ENCODE peak calls at places on chromosome 4, in four cellular contexts. N is cardiac fibroblast, Y is suprapubic skin, T is Peyer's patch. A is an unnamed sample.

GRCh38 chr4:168475745-168476144 is 4.5 kb downstream of the DDX60L start:
- DNase-seq in N (peak; percentile 35), Y (no peak), T (no peak), A (no peak)

GRCh38 chr4:101791189-101791572 is 651 bp downstream of the BANK1 start:
- DNase-seq in N (no peak), Y (no peak), T (peak; percentile 65), A (no peak)

GRCh38 chr4:108940086-108941033 is 177.5 kb upstream of the ETNPPL start:
- DNase-seq in N (no peak), Y (no peak), T (no peak), A (no peak)

GRCh38 chr4:27048350-27049100 is 187.9 kb downstream of the STIM2 start:
- DNase-seq in N (peak; percentile 51), Y (no peak), T (no peak), A (no peak)

GRCh38 chr4:41214158-41215146 is at the start of gene APBB2:
- DNase-seq in N (peak; percentile 97), Y (peak; percentile 94), T (peak; percentile 93), A (peak; percentile 93)

GRCh38 chr4:2501034-2501594 is 32.2 kb downstream of the RNF4 start:
- DNase-seq in N (no peak), Y (no peak), T (no peak), A (no peak)

GRCh38 chr4:123952530-123953274 is 556.1 kb downstream of the SPRY1 start:
- DNase-seq in N (peak; percentile 76), Y (no peak), T (no peak), A (no peak)

GRCh38 chr4:169051331-169051730 is 41.3 kb upstream of the CBR4 start:
- DNase-seq in N (no peak), Y (no peak), T (no peak), A (no peak)

GRCh38 chr4:78288327-78288726 is 231.2 kb downstream of the FRAS1 start:
- DNase-seq in N (peak; percentile 35), Y (no peak), T (no peak), A (no peak)

GRCh38 chr4:8819421-8820177 is 52.0 kb downstream of the HMX1 start:
- DNase-seq in N (no peak), Y (peak; percentile 37), T (no peak), A (no peak)

GRCh38 chr4:89026542-89026941 is 30.4 kb downstream of the FAM13A start:
- DNase-seq in N (no peak), Y (no peak), T (no peak), A (no peak)

GRCh38 chr4:184143770-184144564 is 73.7 kb downstream of the ENPP6 start:
- DNase-seq in N (no peak), Y (no peak), T (no peak), A (no peak)

GRCh38 chr4:87559090-87559837 is 30.1 kb upstream of the SPARCL1 start:
- DNase-seq in N (no peak), Y (no peak), T (peak; percentile 56), A (no peak)

GRCh38 chr4:186190456-186191265 is 706 bp upstream of the CYP4V2 start:
- DNase-seq in N (peak; percentile 33), Y (no peak), T (no peak), A (no peak)
- TF ChIP-seq CTCF in N (no peak), Y (no peak), T (no peak), A (no peak)

DNA sequence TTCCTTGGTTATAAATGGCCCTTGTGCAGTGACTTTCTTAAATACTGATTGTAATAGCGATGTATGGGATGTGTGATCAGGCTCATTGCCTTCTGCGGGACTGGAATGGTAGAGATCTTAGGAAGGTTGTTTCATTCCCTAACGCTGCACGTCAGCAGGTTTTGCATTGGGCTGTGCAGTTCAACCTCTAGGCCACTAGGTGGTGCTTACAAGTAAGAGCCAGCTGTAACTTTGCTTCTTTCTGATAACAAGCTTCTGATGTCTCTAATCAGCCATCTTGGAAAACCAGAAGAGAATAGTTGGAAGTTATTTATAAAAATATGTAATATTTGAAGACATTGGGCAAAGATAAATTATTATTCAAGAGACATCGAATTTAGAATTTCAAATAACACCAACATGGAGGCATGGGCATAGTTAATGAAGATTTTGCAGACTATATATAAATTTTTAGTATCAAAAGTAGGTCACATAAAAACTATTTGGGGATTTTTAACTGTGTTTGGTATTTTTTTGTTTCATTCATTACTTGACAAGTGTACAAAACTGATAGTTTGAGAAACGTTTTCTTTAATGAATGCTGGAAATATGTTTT is 339.7 kb upstream of the PCDH7 start:
- DNase-seq in N (peak; percentile 75), Y (no peak), T (no peak), A (peak; percentile 48)
- TF ChIP-seq CTCF in N (peak; percentile 94), Y (peak; percentile 68), T (no peak), A (peak; percentile 86)

DNA sequence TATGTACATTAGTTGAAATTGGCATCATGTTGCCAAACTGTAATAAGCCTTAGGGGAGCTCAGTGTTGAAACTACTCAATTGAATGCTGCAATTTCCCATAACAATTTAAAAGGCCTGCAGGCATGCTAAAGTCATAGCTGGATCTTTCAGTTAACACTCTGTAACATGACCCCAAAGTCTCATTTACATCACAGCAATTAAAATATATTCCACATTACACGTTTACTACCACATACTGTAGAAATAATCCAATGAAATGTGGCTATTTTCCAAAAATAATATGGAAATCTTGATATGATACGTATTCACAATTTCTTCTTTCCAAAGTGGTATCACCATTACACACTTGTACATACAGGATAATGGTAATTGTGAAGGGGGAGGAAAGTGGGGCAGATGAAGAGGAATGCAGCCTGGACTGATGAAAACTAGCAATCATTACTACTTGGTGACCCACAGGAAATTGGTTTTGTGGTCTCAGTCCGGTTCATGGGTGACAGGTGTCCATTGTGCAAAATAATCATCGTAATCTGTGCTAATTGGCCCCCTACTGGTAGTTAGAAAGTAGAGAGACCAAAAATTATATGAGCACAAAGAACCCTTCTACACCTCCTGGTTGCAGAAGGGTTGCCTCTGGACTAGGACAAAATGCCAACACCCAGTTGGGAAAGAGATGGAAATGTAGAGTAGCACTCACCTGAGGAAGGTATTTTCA is 63.7 kb downstream of the TENM3 start:
- DNase-seq in N (no peak), Y (no peak), T (no peak), A (no peak)
- TF ChIP-seq CTCF in N (no peak), Y (no peak), T (no peak), A (no peak)

GRCh38 chr4:52196606-52197130 is 145.6 kb downstream of the SPATA18 start:
- DNase-seq in N (no peak), Y (no peak), T (no peak), A (no peak)

GRCh38 chr4:52195882-52196281 is 144.8 kb downstream of the SPATA18 start:
- DNase-seq in N (no peak), Y (no peak), T (no peak), A (no peak)

GRCh38 chr4:52198356-52198755 is 147.3 kb downstream of the SPATA18 start:
- DNase-seq in N (no peak), Y (no peak), T (no peak), A (no peak)

GRCh38 chr4:52199574-52200338 is 148.7 kb downstream of the SPATA18 start:
- DNase-seq in N (peak; percentile 62), Y (no peak), T (no peak), A (no peak)

GRCh38 chr4:52197351-52197750 is 146.2 kb downstream of the SPATA18 start:
- DNase-seq in N (no peak), Y (no peak), T (no peak), A (no peak)
- TF ChIP-seq CTCF in N (no peak), Y (no peak), T (no peak), A (no peak)

DNA sequence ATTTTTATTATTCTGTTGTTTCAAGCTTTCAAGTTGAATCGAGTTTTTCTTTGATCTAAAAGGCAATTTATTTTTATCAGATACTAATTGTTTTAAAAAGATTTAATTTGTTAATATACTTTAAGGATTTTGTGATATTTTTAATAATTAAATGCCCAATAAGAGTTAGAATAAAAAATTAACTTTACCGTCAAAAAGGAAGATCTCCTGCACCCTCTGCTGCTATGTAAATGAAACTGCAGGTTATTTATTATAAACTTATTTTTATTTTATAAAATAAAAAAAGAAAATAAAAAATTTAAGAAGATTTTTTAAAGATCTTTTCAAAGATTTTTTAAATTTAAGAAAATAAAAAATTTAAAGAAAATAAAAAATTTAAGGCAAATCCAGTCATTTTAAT is 166.1 kb downstream of the CCSER1 start:
- DNase-seq in N (peak; percentile 43), Y (no peak), T (no peak), A (no peak)
- TF ChIP-seq CTCF in N (peak; percentile 38), Y (peak; percentile 38), T (peak; percentile 37), A (peak; percentile 94)